ENCODE peak calls at places on chromosome 22, in eight cellular contexts. C is lower lobe of right lung; N is WTC11; H is heart right ventricle; R is CD4-positive, alpha-beta T cell; V is endothelial cell; Q is cardiac fibroblast; F is GM12865. Y is an unnamed sample.

GRCh38 chr22:39239561-39240423 is 5.0 kb downstream of the PDGFB start:
- DNase-seq in C (peak; percentile 91), N (no peak), H (no peak), R (peak; percentile 64), V (no peak), Q (no peak), F (no peak), Y (no peak)

GRCh38 chr22:40422558-40423245 is 52.3 kb downstream of the SGSM3 start:
- DNase-seq in C (peak; percentile 67), N (no peak), H (no peak), R (no peak), V (no peak), Q (no peak), F (no peak), Y (no peak)

GRCh38 chr22:27720860-27721259 is 80.7 kb downstream of the MN1 start:
- DNase-seq in C (no peak), N (no peak), H (no peak), R (no peak), V (no peak), Q (no peak), F (no peak), Y (no peak)

GRCh38 chr22:24105018-24105360 is 76.3 kb upstream of the SUSD2 start:
- DNase-seq in C (peak; percentile 15), N (no peak), H (no peak), R (no peak), V (no peak), Q (peak; percentile 34), F (no peak), Y (peak; percentile 81)

GRCh38 chr22:23180893-23181762 is 819 bp downstream of the BCR start:
- DNase-seq in C (peak; percentile 68), N (no peak), H (no peak), R (no peak), V (no peak), Q (no peak), F (peak; percentile 54), Y (peak; percentile 73)

GRCh38 chr22:17137861-17138425 is 16.8 kb upstream of the TMEM121B start:
- DNase-seq in C (no peak), N (no peak), H (no peak), R (no peak), V (no peak), Q (no peak), F (no peak), Y (no peak)

GRCh38 chr22:44919691-44920090 is 90.1 kb downstream of the PHF21B start:
- DNase-seq in C (peak; percentile 29), N (no peak), H (no peak), R (no peak), V (no peak), Q (no peak), F (no peak), Y (peak; percentile 23)

GRCh38 chr22:22882033-22882717 is 5.4 kb upstream of the IGLL5 start:
- DNase-seq in C (no peak), N (no peak), H (no peak), R (no peak), V (no peak), Q (peak; percentile 10), F (peak; percentile 75), Y (peak; percentile 61)

GRCh38 chr22:39723463-39723862 is 152.9 kb downstream of the CACNA1I start:
- DNase-seq in C (no peak), N (no peak), H (no peak), R (no peak), V (no peak), Q (no peak), F (no peak), Y (peak; percentile 51)

GRCh38 chr22:46744581-46744980 is 6.5 kb upstream of the CERK start:
- DNase-seq in C (no peak), N (no peak), H (no peak), R (no peak), V (no peak), Q (no peak), F (no peak), Y (no peak)

GRCh38 chr22:23774922-23775436 is 2.3 kb downstream of the MMP11 start:
- DNase-seq in C (no peak), N (no peak), H (peak; percentile 3), R (no peak), V (no peak), Q (no peak), F (no peak), Y (no peak)

GRCh38 chr22:21590809-21591641 is 23.5 kb downstream of the UBE2L3 start:
- DNase-seq in C (no peak), N (no peak), H (no peak), R (no peak), V (no peak), Q (no peak), F (peak; percentile 27), Y (no peak)

GRCh38 chr22:49975543-49976389 is 15.2 kb downstream of the PIM3 start:
- DNase-seq in C (peak; percentile 45), N (peak; percentile 42), H (no peak), R (no peak), V (peak; percentile 11), Q (no peak), F (peak; percentile 41), Y (peak; percentile 63)

GRCh38 chr22:23233084-23233501 is 52.8 kb downstream of the BCR start:
- DNase-seq in C (no peak), N (no peak), H (no peak), R (no peak), V (peak; percentile 13), Q (no peak), F (no peak), Y (no peak)

GRCh38 chr22:43114958-43115357 is 4.4 kb downstream of the BIK start:
- DNase-seq in C (no peak), N (no peak), H (no peak), R (no peak), V (no peak), Q (no peak), F (no peak), Y (no peak)

GRCh38 chr22:19442166-19442565 is 5.3 kb downstream of the C22orf39 start:
- DNase-seq in C (no peak), N (no peak), H (no peak), R (no peak), V (no peak), Q (no peak), F (no peak), Y (no peak)

GRCh38 chr22:19290400-19291217 is 910 bp downstream of the CLTCL1 start:
- DNase-seq in C (no peak), N (peak; percentile 20), H (no peak), R (no peak), V (no peak), Q (peak; percentile 24), F (no peak), Y (no peak)

GRCh38 chr22:39290724-39291161 is 28.7 kb downstream of the RPL3 start:
- DNase-seq in C (no peak), N (no peak), H (peak; percentile 84), R (no peak), V (no peak), Q (peak; percentile 82), F (peak; percentile 30), Y (no peak)

GRCh38 chr22:40256501-40256900 is 78.8 kb downstream of the TNRC6B start:
- DNase-seq in C (no peak), N (no peak), H (no peak), R (no peak), V (no peak), Q (no peak), F (no peak), Y (no peak)

GRCh38 chr22:40855960-40856512 is 403 bp downstream of the ST13 start:
- DNase-seq in C (no peak), N (peak; percentile 61), H (peak; percentile 35), R (peak; percentile 6), V (peak; percentile 44), Q (peak; percentile 33), F (peak; percentile 45), Y (no peak)

GRCh38 chr22:28297504-28297903 is 378.4 kb upstream of the PITPNB start:
- DNase-seq in C (no peak), N (no peak), H (no peak), R (no peak), V (no peak), Q (no peak), F (peak; percentile 80), Y (no peak)

GRCh38 chr22:19645905-19646304 is 68.4 kb upstream of the SEPTIN5 start:
- DNase-seq in C (no peak), N (no peak), H (no peak), R (no peak), V (no peak), Q (no peak), F (no peak), Y (no peak)

GRCh38 chr22:46287873-46288751 is 8.6 kb upstream of the GTSE1 start:
- DNase-seq in C (peak; percentile 68), N (no peak), H (no peak), R (no peak), V (peak; percentile 56), Q (no peak), F (peak; percentile 89), Y (no peak)

GRCh38 chr22:23237201-23237798 is 57.0 kb downstream of the BCR start:
- DNase-seq in C (no peak), N (peak; percentile 62), H (peak; percentile 88), R (no peak), V (no peak), Q (no peak), F (peak; percentile 49), Y (no peak)

GRCh38 chr22:39896313-39896996 is 2.9 kb upstream of the ENTHD1 start:
- DNase-seq in C (no peak), N (no peak), H (no peak), R (no peak), V (no peak), Q (no peak), F (no peak), Y (no peak)

GRCh38 chr22:20998411-20999336 is 3.2 kb downstream of the THAP7 start:
- DNase-seq in C (no peak), N (no peak), H (no peak), R (no peak), V (no peak), Q (peak; percentile 44), F (no peak), Y (no peak)

GRCh38 chr22:49951986-49952896 is 8.3 kb upstream of the PIM3 start:
- DNase-seq in C (no peak), N (no peak), H (no peak), R (no peak), V (no peak), Q (peak; percentile 82), F (no peak), Y (no peak)

GRCh38 chr22:37696657-37697539 is at the start of gene TRIOBP:
- DNase-seq in C (peak; percentile 97), N (peak; percentile 99), H (peak; percentile 94), R (peak; percentile 84), V (peak; percentile 96), Q (peak; percentile 93), F (peak; percentile 85), Y (peak; percentile 97)
- TF ChIP-seq CTCF in C (peak; percentile 50), N (no peak), H (peak; percentile 58), R (peak; percentile 9), V (no peak), Q (peak; percentile 32), F (peak; percentile 30), Y (peak; percentile 22)

GRCh38 chr22:32473388-32473952 is 1.1 kb upstream of the FBXO7 start:
- DNase-seq in C (no peak), N (no peak), H (peak; percentile 14), R (peak; percentile 8), V (peak; percentile 41), Q (peak; percentile 81), F (peak; percentile 80), Y (no peak)
- TF ChIP-seq CTCF in C (peak; percentile 64), N (no peak), H (peak; percentile 71), R (peak; percentile 75), V (peak; percentile 81), Q (peak; percentile 58), F (peak; percentile 63), Y (no peak)

GRCh38 chr22:36323855-36324331 is 63.9 kb downstream of the MYH9 start:
- DNase-seq in C (no peak), N (no peak), H (peak; percentile 67), R (no peak), V (no peak), Q (peak; percentile 52), F (no peak), Y (peak; percentile 71)
- TF ChIP-seq CTCF in C (no peak), N (no peak), H (no peak), R (no peak), V (no peak), Q (no peak), F (no peak), Y (no peak)

GRCh38 chr22:25903294-25903693 is 161.3 kb downstream of the MYO18B start:
- DNase-seq in C (no peak), N (peak; percentile 85), H (no peak), R (no peak), V (peak; percentile 48), Q (no peak), F (peak; percentile 11), Y (no peak)
- TF ChIP-seq CTCF in C (no peak), N (peak; percentile 88), H (no peak), R (no peak), V (peak; percentile 72), Q (no peak), F (peak; percentile 47), Y (no peak)